ENCODE peak calls at places on chromosome 20, in seven cellular contexts. U is mammary epithelial cell; M is cardiac muscle cell; V is CD4-positive, alpha-beta T cell; X is GM12878; G is stomach; Y is right cardiac atrium. S is an unnamed sample.
A peak's percentile ranks its signal among the peaks of the same experiment; 100 is the strongest.

GRCh38 chr20:24870876-24871275 is 78.2 kb upstream of the CST7 start:
- DNase-seq in U (no peak), M (no peak), V (no peak), X (no peak), G (no peak), Y (no peak), S (no peak)

GRCh38 chr20:48679603-48680002 is 148.2 kb downstream of the PREX1 start:
- DNase-seq in U (no peak), M (no peak), V (no peak), X (no peak), G (no peak), Y (peak; percentile 45), S (no peak)

GRCh38 chr20:6629564-6629963 is 137.9 kb upstream of the BMP2 start:
- DNase-seq in U (no peak), M (no peak), V (no peak), X (no peak), G (no peak), Y (no peak), S (no peak)

GRCh38 chr20:34644345-34644744 is 32.5 kb downstream of the PIGU start:
- DNase-seq in U (no peak), M (no peak), V (no peak), X (no peak), G (no peak), Y (no peak), S (no peak)

GRCh38 chr20:4956200-4956810 is 45.0 kb downstream of the SLC23A2 start:
- DNase-seq in U (peak; percentile 34), M (peak; percentile 80), V (no peak), X (no peak), G (no peak), Y (no peak), S (no peak)

GRCh38 chr20:32779500-32780215 is 17.5 kb downstream of the DNMT3B start:
- DNase-seq in U (no peak), M (no peak), V (no peak), X (no peak), G (no peak), Y (no peak), S (no peak)

GRCh38 chr20:37294262-37294981 is 5.0 kb downstream of the MANBAL start:
- DNase-seq in U (no peak), M (peak; percentile 41), V (no peak), X (no peak), G (no peak), Y (no peak), S (no peak)

GRCh38 chr20:13533946-13534345 is 104.8 kb downstream of the TASP1 start:
- DNase-seq in U (peak; percentile 15), M (peak; percentile 11), V (no peak), X (no peak), G (no peak), Y (no peak), S (no peak)

GRCh38 chr20:43138061-43138860 is 51.4 kb downstream of the PTPRT start:
- DNase-seq in U (no peak), M (no peak), V (no peak), X (no peak), G (no peak), Y (peak; percentile 67), S (no peak)

GRCh38 chr20:33859157-33859695 is 48.1 kb downstream of the CHMP4B start:
- DNase-seq in U (no peak), M (peak; percentile 34), V (peak; percentile 39), X (no peak), G (no peak), Y (no peak), S (no peak)

GRCh38 chr20:48102821-48103635 is 317.7 kb upstream of the SULF2 start:
- DNase-seq in U (no peak), M (peak; percentile 86), V (no peak), X (no peak), G (no peak), Y (no peak), S (peak; percentile 46)

GRCh38 chr20:34475979-34476736 is 40.1 kb upstream of the DYNLRB1 start:
- DNase-seq in U (no peak), M (peak; percentile 52), V (peak; percentile 21), X (no peak), G (peak; percentile 65), Y (peak; percentile 84), S (peak; percentile 48)

GRCh38 chr20:52972190-52972937 is at the start of gene TSHZ2:
- DNase-seq in U (peak; percentile 81), M (peak; percentile 72), V (peak; percentile 65), X (no peak), G (peak; percentile 44), Y (peak; percentile 78), S (peak; percentile 82)

GRCh38 chr20:14441201-14441600 is 103.8 kb upstream of the FLRT3 start:
- DNase-seq in U (peak; percentile 67), M (peak; percentile 33), V (no peak), X (no peak), G (no peak), Y (no peak), S (no peak)

GRCh38 chr20:35314460-35315198 is 22.4 kb upstream of the FAM83C start:
- DNase-seq in U (no peak), M (no peak), V (no peak), X (no peak), G (no peak), Y (no peak), S (no peak)

GRCh38 chr20:46757754-46758678 is 48.6 kb downstream of the SLC2A10 start:
- DNase-seq in U (peak; percentile 38), M (peak; percentile 70), V (peak; percentile 38), X (peak; percentile 30), G (peak; percentile 66), Y (peak; percentile 77), S (peak; percentile 75)

DNA sequence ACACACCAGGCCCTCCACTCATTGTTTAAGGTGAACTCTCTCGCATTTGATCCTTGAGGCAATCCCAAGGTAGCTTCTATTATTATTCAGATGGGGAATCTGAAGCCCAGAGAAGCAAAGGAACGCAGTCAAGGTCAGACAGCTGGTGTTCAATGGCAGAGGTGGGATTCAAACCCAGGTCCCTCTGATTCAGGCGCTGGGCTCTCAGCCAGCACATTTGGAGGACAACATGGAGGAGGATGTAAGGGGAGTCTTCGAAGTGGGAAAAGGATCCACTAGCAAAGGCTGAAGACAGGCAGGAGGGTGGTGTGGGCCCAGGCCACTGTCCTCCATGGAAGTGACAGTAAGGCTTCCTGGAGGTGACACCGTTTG is 13.9 kb upstream of the TTPAL start:
- DNase-seq in U (no peak), M (no peak), V (no peak), X (no peak), G (no peak), Y (no peak), S (no peak)
- H3K27ac ChIP-seq in U (no peak overlapping the region), M (no peak overlapping the region), V (no peak overlapping the region), X (no peak overlapping the region), G (no peak overlapping the region), Y (no peak overlapping the region), S (no peak overlapping the region)

DNA sequence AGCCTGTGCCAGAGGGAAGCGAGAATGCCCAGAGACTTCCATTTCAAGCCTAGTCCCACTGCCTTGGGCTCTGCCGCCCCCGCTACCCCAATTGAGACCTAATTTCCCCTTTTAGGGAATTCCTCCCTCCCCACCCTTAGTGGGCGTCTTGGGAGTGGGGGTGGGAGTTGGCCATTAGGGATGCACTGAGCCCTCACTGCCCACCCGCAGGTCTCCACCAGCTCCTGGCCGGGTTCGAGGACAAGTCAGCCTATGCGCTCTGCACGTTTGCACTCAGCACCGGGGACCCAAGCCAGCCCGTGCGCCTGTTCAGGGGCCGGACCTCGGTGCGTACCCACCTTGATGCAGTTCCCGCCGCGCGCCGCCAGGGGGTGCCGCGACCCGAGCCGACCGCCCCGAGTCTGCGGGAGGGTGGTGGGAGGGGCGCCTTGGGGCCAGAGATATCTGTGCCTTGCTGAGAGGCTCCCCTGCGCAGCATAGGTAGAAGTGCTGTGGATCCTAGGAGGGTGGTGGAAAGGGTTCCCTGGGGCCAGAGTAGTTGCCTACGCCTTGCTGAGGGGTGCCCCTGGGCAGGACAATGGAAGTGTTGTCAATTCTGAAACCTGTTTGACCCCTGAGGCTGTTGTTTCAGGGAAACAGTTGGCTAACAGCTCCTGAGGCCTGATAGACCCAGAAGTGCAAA is 9.2 kb downstream of the ITPA start:
- DNase-seq in U (peak; percentile 12), M (peak; percentile 54), V (peak; percentile 64), X (no peak), G (peak; percentile 75), Y (peak; percentile 81), S (peak; percentile 69)
- H3K27ac ChIP-seq in U (no peak overlapping the region), M (no peak overlapping the region), V (no peak overlapping the region), X (no peak overlapping the region), G (peak overlapping the region; percentile 35), Y (no peak overlapping the region), S (no peak overlapping the region)

GRCh38 chr20:63486300-63486855 is 12.5 kb downstream of the EEF1A2 start:
- DNase-seq in U (no peak), M (no peak), V (no peak), X (no peak), G (no peak), Y (peak; percentile 43), S (no peak)
- H3K27ac ChIP-seq in U (no peak overlapping the region), M (no peak overlapping the region), V (no peak overlapping the region), X (no peak overlapping the region), G (no peak overlapping the region), Y (no peak overlapping the region), S (no peak overlapping the region)

DNA sequence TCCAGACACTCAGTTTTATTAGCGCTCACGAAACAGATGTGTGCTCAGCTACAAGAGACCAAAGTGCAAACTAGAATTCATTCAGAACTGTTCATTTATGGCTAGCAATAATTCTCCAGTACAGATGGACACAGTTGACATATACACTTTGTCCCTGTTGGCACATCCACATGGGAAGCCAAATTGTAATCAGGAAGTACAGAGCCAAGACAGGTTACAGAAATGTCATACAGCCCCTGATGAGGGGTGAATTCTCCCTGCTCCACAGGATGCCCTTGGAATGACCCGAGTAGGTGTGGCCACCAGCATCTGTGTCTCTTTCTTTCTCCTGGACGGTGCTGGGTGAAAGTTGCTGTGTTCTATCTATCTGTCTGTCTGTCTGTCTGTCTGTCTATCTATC is 7.6 kb downstream of the DHX35 start:
- DNase-seq in U (no peak), M (no peak), V (no peak), X (no peak), G (no peak), Y (no peak), S (no peak)
- H3K27ac ChIP-seq in U (peak overlapping the region; percentile 22), M (no peak overlapping the region), V (no peak overlapping the region), X (no peak overlapping the region), G (peak overlapping the region; percentile 72), Y (peak overlapping the region; percentile 61), S (no peak overlapping the region)

DNA sequence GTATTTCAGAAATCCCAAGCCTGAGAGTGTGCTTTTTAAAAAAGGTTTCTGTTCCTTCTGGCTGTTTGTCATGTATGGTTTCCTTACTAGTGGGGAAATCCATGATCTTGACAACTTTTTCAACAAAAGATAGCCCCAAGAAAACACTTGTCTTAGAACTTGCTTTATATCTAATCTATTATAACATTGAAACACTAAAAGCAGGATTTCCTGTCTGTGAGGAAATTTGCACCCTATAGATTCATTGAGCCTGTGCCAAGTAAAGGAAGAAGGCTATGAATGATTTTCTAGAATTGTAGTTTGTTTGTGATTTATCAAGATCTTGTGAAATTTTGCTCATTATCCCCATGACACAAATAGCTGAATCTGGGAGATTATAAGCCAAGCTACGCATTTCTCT is 238.6 kb upstream of the RIN2 start:
- DNase-seq in U (no peak), M (no peak), V (no peak), X (no peak), G (no peak), Y (no peak), S (no peak)
- H3K27ac ChIP-seq in U (no peak overlapping the region), M (no peak overlapping the region), V (no peak overlapping the region), X (no peak overlapping the region), G (no peak overlapping the region), Y (no peak overlapping the region), S (no peak overlapping the region)

GRCh38 chr20:57711826-57712225 is 2.0 kb upstream of the PMEPA1 start:
- DNase-seq in U (no peak), M (no peak), V (no peak), X (no peak), G (no peak), Y (peak; percentile 21), S (no peak)
- H3K27ac ChIP-seq in U (no peak overlapping the region), M (no peak overlapping the region), V (no peak overlapping the region), X (no peak overlapping the region), G (peak overlapping the region; percentile 93), Y (no peak overlapping the region), S (no peak overlapping the region)

S was measured in testis.